ENCODE peak calls at places on chromosomes 4 and X, in six cellular contexts. Y is neural progenitor cell; C is Peyer's patch; A is cardiac muscle cell; Q is CD8-positive, alpha-beta T cell; P is heart right ventricle. X is an unnamed sample. For H3K4me1, the result is how much of the 10 kb centered on the place peaks cover.

GRCh38 chr4:102430511-102430910 is 70.6 kb upstream of the NFKB1 start:
- DNase-seq in Y (no peak), C (no peak), A (no peak), Q (no peak), P (no peak), X (no peak)

GRCh38 chr4:113762851-113763172 is 1.3 kb upstream of the CAMK2D start:
- DNase-seq in Y (no peak), C (no peak), A (no peak), Q (no peak), P (no peak), X (no peak)

GRCh38 chrX:108022491-108023089 is 22.3 kb upstream of the VSIG1 start:
- DNase-seq in Y (no peak), C (no peak), A (no peak), Q (no peak), P (no peak), X (no peak)

GRCh38 chrX:43008356-43008755 is 230.4 kb upstream of the PPP1R2C start:
- DNase-seq in Y (no peak), C (no peak), A (no peak), Q (no peak), P (no peak), X (peak)

GRCh38 chr4:122874194-122874593 is 47.6 kb downstream of the FGF2 start:
- DNase-seq in Y (no peak), C (no peak), A (no peak), Q (no peak), P (no peak), X (peak)

GRCh38 chr4:106681381-106681921 is 312.9 kb upstream of the GIMD1 start:
- DNase-seq in Y (no peak), C (no peak), A (no peak), Q (no peak), P (no peak), X (no peak)

GRCh38 chr4:157572951-157573350 is 352.4 kb downstream of the GRIA2 start:
- DNase-seq in Y (no peak), C (no peak), A (no peak), Q (no peak), P (no peak), X (no peak)

GRCh38 chr4:34412233-34412632 is 1832.1 kb downstream of the ARAP2 start:
- DNase-seq in Y (no peak), C (no peak), A (no peak), Q (no peak), P (no peak), X (no peak)

GRCh38 chr4:26410385-26411293 is 79.6 kb downstream of the CCKAR start:
- DNase-seq in Y (peak), C (no peak), A (peak), Q (no peak), P (no peak), X (peak)

GRCh38 chrX:75655627-75656026 is 129.4 kb downstream of the MAGEE2 start:
- DNase-seq in Y (no peak), C (no peak), A (no peak), Q (no peak), P (no peak), X (no peak)

GRCh38 chrX:64842492-64842891 is 133.8 kb downstream of the ZC4H2 start:
- DNase-seq in Y (no peak), C (peak), A (no peak), Q (peak), P (no peak), X (no peak)

GRCh38 chr4:38804654-38805295 is at the start of gene TLR1:
- DNase-seq in Y (peak), C (no peak), A (peak), Q (no peak), P (no peak), X (peak)

GRCh38 chrX:37509349-37509748 is 62.1 kb upstream of the LANCL3 start:
- DNase-seq in Y (peak), C (no peak), A (peak), Q (no peak), P (no peak), X (peak)

GRCh38 chr4:1952719-1953118 is 56.1 kb downstream of the NELFA start:
- DNase-seq in Y (no peak), C (no peak), A (no peak), Q (no peak), P (no peak), X (no peak)

GRCh38 chr4:104099141-104099540 is 379.4 kb upstream of the TACR3 start:
- DNase-seq in Y (no peak), C (no peak), A (no peak), Q (no peak), P (no peak), X (no peak)

GRCh38 chr4:173522160-173522873 is 7.7 kb downstream of the HAND2 start:
- DNase-seq in Y (peak), C (no peak), A (peak), Q (no peak), P (peak), X (peak)

GRCh38 chr4:155745984-155746383 is 12.8 kb upstream of the GUCY1B1 start:
- DNase-seq in Y (no peak), C (no peak), A (no peak), Q (no peak), P (no peak), X (no peak)

GRCh38 chrX:13778916-13779315 is 38.0 kb downstream of the GPM6B start:
- DNase-seq in Y (peak), C (no peak), A (no peak), Q (no peak), P (no peak), X (peak)

GRCh38 chrX:108034725-108035124 is 10.1 kb upstream of the VSIG1 start:
- DNase-seq in Y (no peak), C (no peak), A (no peak), Q (no peak), P (no peak), X (no peak)

GRCh38 chrX:152028611-152029010 is 54.1 kb upstream of the GABRE start:
- DNase-seq in Y (no peak), C (no peak), A (no peak), Q (no peak), P (no peak), X (no peak)

GRCh38 chr4:2045518-2045951 is 13.6 kb upstream of the NAT8L start:
- DNase-seq in Y (no peak), C (no peak), A (no peak), Q (no peak), P (no peak), X (no peak)

GRCh38 chrX:107483976-107484726 is 34.7 kb downstream of the FRMPD3 start:
- DNase-seq in Y (peak), C (no peak), A (peak), Q (no peak), P (peak), X (peak)

GRCh38 chrX:76148011-76148665 is 24.7 kb upstream of the PBDC1 start:
- DNase-seq in Y (no peak), C (no peak), A (no peak), Q (peak), P (no peak), X (peak)

GRCh38 chr4:158777423-158777822 is 8.6 kb downstream of the FNIP2 start:
- DNase-seq in Y (no peak), C (no peak), A (no peak), Q (no peak), P (no peak), X (no peak)

GRCh38 chrX:136268051-136269048 is 17.1 kb upstream of the MAP7D3 start:
- DNase-seq in Y (peak), C (peak), A (peak), Q (peak), P (no peak), X (peak)

GRCh38 chrX:63784902-63785692 is at the start of gene ARHGEF9:
- DNase-seq in Y (peak), C (no peak), A (peak), Q (no peak), P (peak), X (no peak)

GRCh38 chr4:94486372-94486801 is 34.6 kb downstream of the PDLIM5 start:
- DNase-seq in Y (no peak), C (no peak), A (no peak), Q (no peak), P (no peak), X (peak)

GRCh38 chr4:176840166-176840565 is 47.4 kb upstream of the VEGFC start:
- DNase-seq in Y (no peak), C (no peak), A (no peak), Q (no peak), P (no peak), X (no peak)

GRCh38 chr4:4866833-4867744 is 7.6 kb downstream of the MSX1 start:
- DNase-seq in Y (peak), C (no peak), A (peak), Q (no peak), P (peak), X (no peak)

GRCh38 chr4:84582988-84583870 is at the start of gene CDS1:
- DNase-seq in Y (peak), C (peak), A (peak), Q (peak), P (peak), X (no peak)

GRCh38 chr4:40334591-40335507 is at the start of gene CHRNA9:
- DNase-seq in Y (peak), C (no peak), A (peak), Q (no peak), P (no peak), X (no peak)

GRCh38 chr4:27616166-27616565 is 755.5 kb downstream of the STIM2 start:
- DNase-seq in Y (no peak), C (no peak), A (no peak), Q (no peak), P (no peak), X (no peak)

DNA sequence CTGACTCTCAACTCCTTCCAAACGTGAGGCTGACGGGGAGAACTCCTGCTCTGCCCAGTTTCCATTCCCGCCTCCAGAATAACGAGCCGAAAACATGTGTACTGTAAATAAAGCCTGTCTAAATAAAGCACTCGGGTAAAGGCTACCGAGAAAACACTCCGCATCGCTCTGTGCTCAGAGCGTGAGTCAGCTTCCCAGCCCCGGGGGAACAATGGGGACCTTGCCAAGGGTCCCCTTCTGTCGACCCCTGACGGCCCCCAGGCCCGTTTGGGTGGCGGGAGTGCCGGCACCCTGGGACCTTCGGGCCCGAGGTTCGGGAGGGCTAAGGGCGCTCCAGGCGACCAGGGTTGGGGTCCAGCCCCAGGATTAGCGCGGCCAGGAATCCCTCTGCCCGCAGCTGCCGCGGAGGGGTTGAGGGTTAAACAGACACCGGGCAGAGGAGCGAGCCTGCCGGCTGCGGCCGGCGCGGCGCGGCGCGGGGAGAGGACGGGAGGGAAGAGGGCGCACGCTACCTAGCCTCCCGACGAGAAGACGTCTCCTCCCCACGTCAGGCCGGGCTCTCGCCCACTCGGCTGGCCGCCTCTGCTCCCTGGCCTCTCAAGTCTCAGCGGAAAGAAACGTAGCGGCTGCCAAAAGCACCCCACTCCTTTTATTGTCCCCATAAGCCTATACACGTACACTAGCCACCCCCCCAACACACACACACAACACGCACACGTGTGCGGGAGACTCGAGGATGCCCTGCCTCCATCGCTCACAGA is 85.5 kb downstream of the BCOR start:
- DNase-seq in Y (peak), C (no peak), A (no peak), Q (no peak), P (peak), X (no peak)
- H3K4me3 ChIP-seq in Y (peak), C (peak), A (no peak), Q (peak), P (peak), X (no peak)

GRCh38 chrX:54182194-54182863 is 725 bp downstream of the FAM120C start:
- DNase-seq in Y (peak), C (peak), A (peak), Q (peak), P (peak), X (peak)
- H3K4me1 ChIP-seq in Y (under half), C (under half), A (under half), Q (under half), P (under half), X (under half)

GRCh38 chrX:14851526-14851925 is 21.3 kb downstream of the FANCB start:
- DNase-seq in Y (no peak), C (no peak), A (no peak), Q (no peak), P (no peak), X (no peak)
- H3K4me3 ChIP-seq in Y (no peak), C (no peak), A (no peak), Q (no peak), P (no peak), X (no peak)

DNA sequence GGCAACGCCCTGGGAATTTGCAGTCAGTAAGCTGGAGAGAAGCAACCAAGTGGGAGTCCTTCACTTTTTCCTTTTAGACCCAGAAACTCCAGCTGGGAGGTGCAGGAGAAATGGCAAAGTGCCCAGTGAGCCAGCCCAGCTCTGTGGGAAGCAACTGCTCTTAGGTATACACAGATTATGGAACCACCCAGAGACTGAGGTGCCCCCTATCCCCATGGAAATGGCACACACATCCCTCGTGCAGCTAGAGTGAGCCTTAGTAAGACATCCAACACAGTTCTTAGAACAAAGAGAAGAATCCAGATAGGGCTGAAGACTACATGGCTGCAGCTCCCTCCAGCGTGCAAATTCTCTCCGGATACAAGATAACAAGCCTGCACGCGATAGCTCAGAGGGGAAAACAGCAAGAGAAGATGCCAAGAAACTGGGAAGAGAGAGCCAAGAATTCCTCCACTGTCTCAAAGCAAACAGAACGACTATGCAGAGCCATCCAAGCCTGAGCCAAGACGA is 26.6 kb upstream of the IRAK1 start:
- DNase-seq in Y (peak), C (no peak), A (no peak), Q (no peak), P (peak), X (peak)
- H3K4me1 ChIP-seq in Y (under half), C (under half), A (under half), Q (under half), P (half or more), X (under half)

GRCh38 chrX:16123222-16123786 is at the start of gene GRPR:
- DNase-seq in Y (peak), C (peak), A (peak), Q (peak), P (peak), X (peak)
- H3K4me3 ChIP-seq in Y (peak), C (no peak), A (no peak), Q (no peak), P (no peak), X (no peak)

DNA sequence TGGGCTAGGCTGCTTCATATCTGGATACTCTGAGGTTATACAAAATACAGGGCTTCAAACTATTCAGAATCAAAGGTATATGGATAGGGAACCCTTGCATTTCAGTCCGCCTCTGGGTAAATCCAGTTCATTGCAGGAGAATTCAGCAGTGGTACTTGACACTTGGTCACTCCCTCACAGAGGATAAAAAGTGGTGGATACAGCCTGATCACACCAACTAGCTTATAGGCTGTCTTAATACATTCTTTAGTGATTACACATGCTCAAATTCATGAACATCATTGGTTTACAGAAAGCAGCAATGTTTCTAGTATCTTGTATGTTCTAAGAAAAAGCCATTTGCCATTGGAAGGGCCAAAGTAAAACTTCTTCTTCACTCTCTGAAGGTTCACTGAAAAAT is 104.8 kb upstream of the PDE5A start:
- DNase-seq in Y (no peak), C (no peak), A (no peak), Q (no peak), P (no peak), X (no peak)
- H3K4me1 ChIP-seq in Y (under half), C (under half), A (under half), Q (under half), P (under half), X (under half)